ENCODE peak calls at places on chromosomes 3 and 15, in four cellular contexts. B is A549, Z is aorta, G is adrenal gland. N is an unnamed sample. For H3K4me1, the result is how much of the 10 kb centered on the place peaks cover.

GRCh38 chr3:49133226-49133951 is 539 bp upstream of the LAMB2 start:
- DNase-seq in B (peak), Z (peak), G (peak), N (peak)

GRCh38 chr15:43235536-43235935 is 14.7 kb upstream of the EPB42 start:
- DNase-seq in B (no peak), Z (no peak), G (no peak), N (no peak)

GRCh38 chr15:58434334-58434888 is 2.6 kb downstream of the LIPC start:
- DNase-seq in B (no peak), Z (no peak), G (no peak), N (peak)

GRCh38 chr3:182470187-182470586 is 323.1 kb upstream of the ATP11B start:
- DNase-seq in B (no peak), Z (no peak), G (no peak), N (no peak)

GRCh38 chr3:40801276-40801675 is 276.5 kb downstream of the ZNF621 start:
- DNase-seq in B (no peak), Z (no peak), G (no peak), N (peak)

GRCh38 chr3:45026038-45026437 is at the start of gene CLEC3B:
- DNase-seq in B (no peak), Z (peak), G (peak), N (peak)

GRCh38 chr3:196207159-196207832 is 3.9 kb downstream of the ZDHHC19 start:
- DNase-seq in B (no peak), Z (no peak), G (peak), N (no peak)

GRCh38 chr3:153513236-153513635 is 351.2 kb downstream of the RAP2B start:
- DNase-seq in B (peak), Z (no peak), G (no peak), N (peak)

GRCh38 chr15:101433396-101433795 is 56.1 kb downstream of the PCSK6 start:
- DNase-seq in B (no peak), Z (no peak), G (no peak), N (no peak)

GRCh38 chr3:37183375-37183831 is 9.0 kb upstream of the LRRFIP2 start:
- DNase-seq in B (no peak), Z (no peak), G (no peak), N (no peak)

GRCh38 chr15:60649845-60650548 is 171.1 kb upstream of the ICE2 start:
- DNase-seq in B (no peak), Z (no peak), G (no peak), N (no peak)

GRCh38 chr3:107269081-107269480 is 108.2 kb upstream of the CCDC54 start:
- DNase-seq in B (no peak), Z (no peak), G (no peak), N (no peak)

GRCh38 chr15:82832601-82833209 is 23.3 kb downstream of the WHAMM start:
- DNase-seq in B (peak), Z (no peak), G (peak), N (peak)

GRCh38 chr3:88180398-88180999 is 30.7 kb downstream of the C3orf38 start:
- DNase-seq in B (peak), Z (no peak), G (peak), N (peak)

GRCh38 chr15:31338879-31339557 is 12.4 kb downstream of the KLF13 start:
- DNase-seq in B (peak), Z (peak), G (peak), N (peak)

GRCh38 chr15:81215983-81216382 is 19.3 kb downstream of the IL16 start:
- DNase-seq in B (no peak), Z (no peak), G (no peak), N (no peak)

GRCh38 chr15:36415643-36416042 is 163.8 kb upstream of the CDIN1 start:
- DNase-seq in B (no peak), Z (no peak), G (no peak), N (no peak)

GRCh38 chr3:39707314-39707909 is 102.0 kb upstream of the MYRIP start:
- DNase-seq in B (peak), Z (no peak), G (no peak), N (no peak)

GRCh38 chr3:13021141-13021933 is 51.9 kb downstream of the IQSEC1 start:
- DNase-seq in B (no peak), Z (peak), G (peak), N (peak)

GRCh38 chr3:73559730-73560129 is 65.0 kb downstream of the PDZRN3 start:
- DNase-seq in B (no peak), Z (no peak), G (no peak), N (no peak)

GRCh38 chr15:98951493-98952320 is 55.9 kb downstream of the PGPEP1L start:
- DNase-seq in B (no peak), Z (no peak), G (peak), N (no peak)

GRCh38 chr3:168850109-168850508 is 754.4 kb upstream of the GOLIM4 start:
- DNase-seq in B (no peak), Z (no peak), G (no peak), N (no peak)

GRCh38 chr3:32569540-32570425 is 875 bp downstream of the DYNC1LI1 start:
- DNase-seq in B (peak), Z (peak), G (no peak), N (peak)

GRCh38 chr15:67927501-67928156 is 87.8 kb upstream of the RNU6-1 start:
- DNase-seq in B (no peak), Z (peak), G (peak), N (no peak)

GRCh38 chr15:65957451-65957850 is 88.2 kb downstream of the RAB11A start:
- DNase-seq in B (no peak), Z (no peak), G (no peak), N (peak)

GRCh38 chr3:186888569-186888968 is 41.8 kb upstream of the ST6GAL1 start:
- DNase-seq in B (no peak), Z (no peak), G (no peak), N (no peak)

GRCh38 chr3:53240989-53241972 is 14.5 kb downstream of the TKT start:
- DNase-seq in B (no peak), Z (no peak), G (no peak), N (peak)

GRCh38 chr15:70713547-70714414 is 49.6 kb downstream of the UACA start:
- DNase-seq in B (no peak), Z (no peak), G (no peak), N (no peak)

GRCh38 chr15:74185949-74186348 is 12.4 kb downstream of the ISLR start:
- DNase-seq in B (no peak), Z (no peak), G (no peak), N (no peak)

GRCh38 chr3:127688416-127689265 is 15.9 kb downstream of the ABTB1 start:
- DNase-seq in B (no peak), Z (peak), G (no peak), N (peak)

GRCh38 chr3:113186566-113186965 is 24.8 kb upstream of the BOC start:
- DNase-seq in B (no peak), Z (no peak), G (no peak), N (no peak)

GRCh38 chr15:44574734-44575133 is 37.8 kb downstream of the EIF3J start:
- DNase-seq in B (no peak), Z (no peak), G (no peak), N (no peak)

GRCh38 chr3:57279685-57280084 is 12.8 kb downstream of the ASB14 start:
- DNase-seq in B (no peak), Z (no peak), G (no peak), N (no peak)

GRCh38 chr3:194489736-194490612 is 3.2 kb upstream of the ATP13A3 start:
- DNase-seq in B (no peak), Z (no peak), G (no peak), N (no peak)

GRCh38 chr15:71542836-71543235 is 267.5 kb upstream of the NR2E3 start:
- DNase-seq in B (no peak), Z (no peak), G (no peak), N (no peak)

GRCh38 chr3:184635774-184636173 is 74.2 kb downstream of the EPHB3 start:
- DNase-seq in B (no peak), Z (no peak), G (no peak), N (no peak)
- H3K4me1 ChIP-seq in B (under half), Z (under half), G (under half), N (under half)

GRCh38 chr3:101853971-101854370 is 4.7 kb downstream of the NFKBIZ start:
- DNase-seq in B (no peak), Z (no peak), G (no peak), N (no peak)

GRCh38 chr3:101852983-101853382 is 3.7 kb downstream of the NFKBIZ start:
- DNase-seq in B (no peak), Z (no peak), G (no peak), N (no peak)

GRCh38 chr3:101852315-101852714 is 3.0 kb downstream of the NFKBIZ start:
- DNase-seq in B (no peak), Z (no peak), G (no peak), N (no peak)

GRCh38 chr3:101854608-101855304 is 5.4 kb downstream of the NFKBIZ start:
- DNase-seq in B (no peak), Z (no peak), G (no peak), N (no peak)

DNA sequence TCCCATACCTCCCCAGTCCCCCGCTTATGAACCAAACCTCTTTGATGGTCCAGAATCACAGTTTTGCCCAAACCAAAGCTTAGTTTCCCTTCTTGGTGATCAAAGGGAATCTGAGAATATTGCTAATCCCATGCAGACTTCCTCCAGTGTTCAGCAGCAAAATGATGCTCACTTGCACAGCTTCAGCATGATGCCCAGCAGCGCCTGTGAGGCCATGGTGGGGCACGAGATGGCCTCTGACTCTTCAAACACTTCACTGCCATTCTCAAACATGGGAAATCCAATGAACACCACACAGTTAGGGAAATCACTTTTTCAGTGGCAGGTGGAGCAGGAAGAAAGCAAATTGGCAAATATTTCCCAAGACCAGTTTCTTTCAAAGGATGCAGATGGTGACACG is 4.2 kb downstream of the NFKBIZ start:
- DNase-seq in B (no peak), Z (no peak), G (no peak), N (no peak)
- H3K4me3 ChIP-seq in B (no peak), Z (no peak), G (no peak), N (no peak)

DNA sequence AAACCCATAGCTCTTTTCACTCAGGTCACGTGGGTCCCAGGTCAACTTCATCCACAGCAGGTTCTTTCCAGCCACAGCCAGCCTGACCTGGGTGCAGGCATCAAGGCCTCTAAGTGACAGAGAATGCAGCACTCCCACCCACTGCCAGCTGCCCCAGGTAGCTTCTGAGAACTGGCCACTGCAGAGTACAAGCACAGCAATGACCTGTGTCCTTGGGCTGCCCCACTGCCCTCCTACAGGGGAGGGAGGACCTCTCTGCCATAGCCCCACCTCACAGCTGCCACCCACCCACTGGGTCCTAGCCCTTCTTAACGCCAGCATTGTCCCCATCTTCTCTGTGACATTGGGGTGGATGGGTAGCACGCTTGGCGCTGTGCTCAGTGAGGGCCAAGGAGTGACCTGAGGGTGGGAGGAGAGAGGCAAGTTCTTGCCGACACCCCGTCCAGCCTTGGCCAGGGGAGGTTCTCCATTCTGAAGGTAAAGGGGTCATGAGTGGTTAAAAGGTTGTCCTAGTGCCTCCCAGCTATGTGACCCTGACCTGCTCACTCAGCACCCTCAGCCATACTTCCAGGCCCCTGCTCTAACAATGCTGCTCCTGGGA is 12.4 kb downstream of the CISH start:
- DNase-seq in B (no peak), Z (no peak), G (no peak), N (no peak)
- H3K4me1 ChIP-seq in B (under half), Z (under half), G (under half), N (under half)

GRCh38 chr15:39918688-39919385 is 1.2 kb downstream of the GPR176 start:
- DNase-seq in B (no peak), Z (no peak), G (no peak), N (no peak)
- H3K4me3 ChIP-seq in B (peak), Z (peak), G (no peak), N (peak)

GRCh38 chr15:41795996-41796395 is 21.7 kb downstream of the MAPKBP1 start:
- DNase-seq in B (no peak), Z (no peak), G (no peak), N (no peak)

GRCh38 chr15:41796457-41796856 is 22.2 kb downstream of the MAPKBP1 start:
- DNase-seq in B (no peak), Z (no peak), G (no peak), N (no peak)

GRCh38 chr15:41791970-41792637 is 17.8 kb downstream of the MAPKBP1 start:
- DNase-seq in B (no peak), Z (no peak), G (no peak), N (peak)

GRCh38 chr15:41791547-41791937 is 17.3 kb downstream of the MAPKBP1 start:
- DNase-seq in B (no peak), Z (no peak), G (no peak), N (no peak)

DNA sequence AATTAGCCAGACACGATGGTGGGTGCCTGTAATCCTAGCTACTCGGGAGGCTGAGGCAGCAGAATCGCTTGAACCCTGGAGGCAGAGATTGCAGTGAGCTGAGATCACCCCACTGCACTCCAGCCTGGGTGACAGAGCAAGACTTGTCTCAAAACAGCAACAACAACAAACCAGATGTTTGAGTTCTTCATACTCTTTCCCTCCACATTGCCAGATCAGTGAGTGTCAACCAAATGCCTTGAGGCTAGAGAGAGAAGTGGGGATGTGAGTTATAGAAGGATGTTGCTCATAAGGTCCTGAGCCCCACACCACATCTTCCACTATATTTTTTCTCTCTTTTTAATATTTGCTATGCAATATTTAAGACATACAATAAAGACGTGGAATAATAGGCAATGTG is 19.8 kb downstream of the MAPKBP1 start:
- DNase-seq in B (no peak), Z (no peak), G (no peak), N (no peak)
- H3K4me1 ChIP-seq in B (under half), Z (under half), G (half or more), N (under half)

GRCh38 chr3:130850846-130851245 is 43.0 kb upstream of the ATP2C1 start:
- DNase-seq in B (no peak), Z (no peak), G (no peak), N (no peak)
- H3K4me3 ChIP-seq in B (no peak), Z (peak), G (no peak), N (peak)

GRCh38 chr3:159787794-159788205 is 200.8 kb upstream of the IL12A start:
- DNase-seq in B (peak), Z (no peak), G (no peak), N (peak)
- H3K4me1 ChIP-seq in B (half or more), Z (under half), G (under half), N (half or more)

N was measured in SJCRH30.